ENCODE peak calls at places on chromosomes 11 and 22, in nine cellular contexts. M is NCI-H1417; Q is effector memory CD4-positive, alpha-beta T cell; S is lower leg skin; Z is RCC 7860; O is T-helper 17 cell; A is GM10248; F is NB4; E is stimulated activated CD4-positive, alpha-beta T cell treated with anti-CD3 and anti-CD28 coated beads, Interleukin-1b, Interleukin-23, amount 100 ng/mL, for 24 hours. W is an unnamed sample.

GRCh38 chr22:30810105-30810504 is 115.4 kb downstream of the OSBP2 start:
- DNase-seq in M (no peak), Q (no peak), S (no peak), Z (no peak), O (no peak), A (no peak), F (peak), E (no peak), W (no peak)

GRCh38 chr11:57588038-57588710 is 9.3 kb upstream of the SERPING1 start:
- DNase-seq in M (no peak), Q (no peak), S (no peak), Z (no peak), O (no peak), A (no peak), F (peak), E (no peak), W (no peak)

GRCh38 chr11:1570001-1570453 is 2.0 kb downstream of the DUSP8 start:
- DNase-seq in M (no peak), Q (no peak), S (no peak), Z (no peak), O (no peak), A (no peak), F (no peak), E (no peak), W (no peak)

GRCh38 chr11:86632499-86633269 is 39.7 kb downstream of the ME3 start:
- DNase-seq in M (no peak), Q (no peak), S (no peak), Z (peak), O (no peak), A (no peak), F (peak), E (peak), W (peak)

GRCh38 chr11:11297578-11297977 is 55.5 kb downstream of the CSNK2A3 start:
- DNase-seq in M (peak), Q (no peak), S (no peak), Z (no peak), O (no peak), A (no peak), F (no peak), E (no peak), W (no peak)

GRCh38 chr11:32851251-32851650 is 21.5 kb downstream of the PRRG4 start:
- DNase-seq in M (no peak), Q (no peak), S (no peak), Z (no peak), O (no peak), A (no peak), F (no peak), E (no peak), W (no peak)

GRCh38 chr11:128103278-128103873 is 484.0 kb downstream of the ETS1 start:
- DNase-seq in M (no peak), Q (no peak), S (no peak), Z (no peak), O (no peak), A (no peak), F (no peak), E (no peak), W (no peak)

GRCh38 chr11:19311306-19312030 is 70.7 kb upstream of the E2F8 start:
- DNase-seq in M (peak), Q (no peak), S (peak), Z (peak), O (no peak), A (peak), F (peak), E (peak), W (no peak)

GRCh38 chr22:50544078-50544745 is 1.5 kb upstream of the KLHDC7B start:
- DNase-seq in M (peak), Q (peak), S (no peak), Z (no peak), O (peak), A (peak), F (peak), E (peak), W (peak)

GRCh38 chr11:2801711-2802388 is 83.7 kb downstream of the CDKN1C start:
- DNase-seq in M (no peak), Q (no peak), S (no peak), Z (no peak), O (no peak), A (no peak), F (no peak), E (no peak), W (no peak)

GRCh38 chr22:37485714-37486223 is 415 bp downstream of the MFNG start:
- DNase-seq in M (no peak), Q (no peak), S (no peak), Z (no peak), O (no peak), A (peak), F (no peak), E (peak), W (no peak)

GRCh38 chr11:132564120-132564519 is 968.2 kb downstream of the OPCML start:
- DNase-seq in M (no peak), Q (no peak), S (no peak), Z (no peak), O (no peak), A (no peak), F (no peak), E (no peak), W (no peak)

GRCh38 chr11:42205518-42205917 is 746.1 kb upstream of the LRRC4C start:
- DNase-seq in M (no peak), Q (no peak), S (no peak), Z (no peak), O (no peak), A (no peak), F (no peak), E (no peak), W (no peak)

GRCh38 chr11:96050435-96051182 is 126.7 kb upstream of the MTMR2 start:
- DNase-seq in M (no peak), Q (no peak), S (no peak), Z (no peak), O (no peak), A (no peak), F (no peak), E (no peak), W (no peak)